ENCODE peak calls at places on chromosomes 5 and 9, in five cellular contexts. A is myocyte; E is NCI-H1092; U is stimulated activated CD4-positive, alpha-beta T cell treated with anti-CD3 and anti-CD28 coated beads, Interleukin-15, amount 100 ng/mL, for 24 hours; Y is A172. I is an unnamed sample.

GRCh38 chr5:179779826-179780225 is 14.0 kb upstream of the LTC4S start:
- DNase-seq in Y (no peak), E (no peak), A (no peak), U (no peak), I (no peak)

GRCh38 chr5:93433422-93433821 is 147.6 kb downstream of the NR2F1-AS1 start:
- DNase-seq in U (no peak), Y (peak; percentile 18), A (no peak), E (no peak), I (peak; percentile 84)

GRCh38 chr9:125190371-125190801 is 783 bp upstream of the PPP6C start:
- DNase-seq in A (no peak), Y (no peak), U (peak; percentile 39), E (no peak), I (no peak)

GRCh38 chr9:37034320-37034937 is 361 bp upstream of the PAX5 start:
- DNase-seq in A (peak; percentile 6), Y (no peak), U (peak; percentile 46), E (peak; percentile 77), I (no peak)

GRCh38 chr9:37944671-37945481 is 40.9 kb upstream of the SLC25A51 start:
- DNase-seq in U (no peak), A (peak; percentile 73), Y (peak; percentile 94), E (no peak), I (no peak)

GRCh38 chr5:135559342-135559741 is 19.4 kb downstream of the CXCL14 start:
- DNase-seq in U (peak; percentile 10), E (no peak), Y (peak; percentile 46), A (no peak), I (no peak)

GRCh38 chr5:42894057-42894456 is 82.4 kb upstream of the SELENOP start:
- DNase-seq in U (no peak), A (no peak), E (no peak), Y (no peak), I (no peak)

GRCh38 chr5:53008751-53009150 is 19.6 kb downstream of the ITGA2 start:
- DNase-seq in A (no peak), U (peak; percentile 55), E (no peak), Y (peak; percentile 69), I (peak; percentile 79)

GRCh38 chr9:69946800-69947437 is 96.7 kb upstream of the MAMDC2 start:
- DNase-seq in U (no peak), Y (peak; percentile 92), E (no peak), A (peak; percentile 79), I (peak; percentile 88)

GRCh38 chr5:1437876-1438559 is 7.2 kb downstream of the SLC6A3 start:
- DNase-seq in A (no peak), E (no peak), Y (no peak), U (no peak), I (no peak)

GRCh38 chr9:34049630-34050384 is 1.1 kb upstream of the UBAP2 start:
- DNase-seq in U (no peak), A (no peak), E (no peak), Y (no peak), I (no peak)

I was measured in RKO.